ENCODE peak calls at places on chromosomes 16 and 17, in nine cellular contexts. F is RWPE1, M is sigmoid colon, N is breast epithelium, O is HCT116, S is lower leg skin, T is transverse colon, X is adrenal gland, P is ascending aorta. D is an unnamed sample.

GRCh38 chr16:7140899-7141298 is 191.7 kb upstream of the RBFOX1 start:
- DNase-seq in M (no peak), T (no peak), S (no peak), F (no peak), O (no peak), P (no peak), N (no peak), X (no peak), D (no peak)

GRCh38 chr16:27685802-27686201 is 135.9 kb downstream of the KATNIP start:
- DNase-seq in N (no peak), P (no peak), S (no peak), F (no peak), M (no peak), T (peak), O (no peak), X (peak), D (no peak)

GRCh38 chr17:82957961-82958491 is 118.2 kb upstream of the ZNF750 start:
- DNase-seq in M (peak), T (no peak), O (no peak), S (no peak), X (no peak), P (no peak), F (no peak), N (peak), D (no peak)

GRCh38 chr16:84526794-84527485 is 22.5 kb upstream of the MEAK7 start:
- DNase-seq in F (no peak), X (no peak), O (no peak), T (no peak), N (no peak), P (no peak), S (no peak), M (no peak), D (no peak)

GRCh38 chr16:35452471-35452870 is 1993.1 kb downstream of the TP53TG3F start:
- DNase-seq in N (no peak), F (no peak), M (no peak), O (no peak), S (no peak), T (no peak), X (no peak), P (no peak), D (no peak)

GRCh38 chr17:40109471-40109824 is 9.1 kb upstream of the NR1D1 start:
- DNase-seq in X (peak), P (no peak), T (no peak), F (no peak), S (no peak), M (peak), N (no peak), O (no peak), D (no peak)

GRCh38 chr16:8253718-8254117 is 336.6 kb downstream of the TMEM114 start:
- DNase-seq in S (no peak), M (no peak), T (peak), O (no peak), X (no peak), P (no peak), F (no peak), N (no peak), D (no peak)

GRCh38 chr16:16019488-16019887 is 70.1 kb downstream of the ABCC1 start:
- DNase-seq in X (peak), O (peak), T (no peak), S (no peak), P (no peak), M (no peak), N (no peak), F (peak), D (no peak)

GRCh38 chr16:66670691-66671090 is 25.9 kb downstream of the CMTM4 start:
- DNase-seq in S (no peak), O (no peak), P (no peak), M (no peak), N (no peak), T (no peak), F (no peak), X (no peak), D (no peak)

GRCh38 chr16:66416136-66416535 is 11.0 kb upstream of the BEAN1 start:
- DNase-seq in P (no peak), N (no peak), O (no peak), T (no peak), F (no peak), S (no peak), X (no peak), M (no peak), D (no peak)

GRCh38 chr16:88888778-88889387 is 22.4 kb upstream of the PABPN1L start:
- DNase-seq in N (no peak), T (no peak), P (no peak), X (no peak), O (no peak), M (no peak), S (no peak), F (no peak), D (no peak)

GRCh38 chr16:24508614-24509013 is 30.8 kb upstream of the RBBP6 start:
- DNase-seq in S (no peak), X (peak), F (peak), P (peak), T (no peak), O (no peak), N (no peak), M (no peak), D (no peak)

GRCh38 chr17:48328457-48328856 is 101.6 kb downstream of the SKAP1 start:
- DNase-seq in F (no peak), N (no peak), P (no peak), M (no peak), S (no peak), X (no peak), O (no peak), T (no peak), D (no peak)

GRCh38 chr16:69276143-69277115 is 34.7 kb upstream of the VPS4A start:
- DNase-seq in S (peak), P (peak), O (no peak), X (peak), T (peak), F (no peak), N (no peak), M (peak), D (no peak)

GRCh38 chr17:41697122-41697962 is 8.7 kb downstream of the EIF1 start:
- DNase-seq in N (no peak), S (peak), P (no peak), T (peak), O (no peak), X (peak), F (no peak), M (peak), D (no peak)

GRCh38 chr17:42333053-42333452 is 44.8 kb downstream of the STAT5A start:
- DNase-seq in F (no peak), S (no peak), O (no peak), N (no peak), X (no peak), M (no peak), P (no peak), T (no peak), D (no peak)

GRCh38 chr16:85615014-85615851 is 2.1 kb downstream of the GSE1 start:
- DNase-seq in N (peak), X (peak), S (peak), M (no peak), T (peak), F (peak), O (peak), P (no peak), D (peak)

GRCh38 chr17:78343099-78343432 is 16.8 kb downstream of the SOCS3 start:
- DNase-seq in X (peak), P (peak), M (peak), F (peak), T (peak), N (peak), O (peak), S (peak), D (no peak)

GRCh38 chr16:57149391-57149790 is 36.4 kb downstream of the PSME3IP1 start:
- DNase-seq in F (no peak), P (no peak), M (peak), S (no peak), O (no peak), X (no peak), T (no peak), N (no peak), D (no peak)

GRCh38 chr17:28908640-28909098 is 5.8 kb upstream of the DHRS13 start:
- DNase-seq in S (peak), F (peak), X (peak), N (no peak), P (no peak), O (no peak), T (peak), M (peak), D (no peak)

GRCh38 chr17:33674685-33675084 is 381.6 kb upstream of the ASIC2 start:
- DNase-seq in N (peak), P (no peak), O (peak), M (no peak), X (peak), T (peak), S (peak), F (peak), D (no peak)

DNA sequence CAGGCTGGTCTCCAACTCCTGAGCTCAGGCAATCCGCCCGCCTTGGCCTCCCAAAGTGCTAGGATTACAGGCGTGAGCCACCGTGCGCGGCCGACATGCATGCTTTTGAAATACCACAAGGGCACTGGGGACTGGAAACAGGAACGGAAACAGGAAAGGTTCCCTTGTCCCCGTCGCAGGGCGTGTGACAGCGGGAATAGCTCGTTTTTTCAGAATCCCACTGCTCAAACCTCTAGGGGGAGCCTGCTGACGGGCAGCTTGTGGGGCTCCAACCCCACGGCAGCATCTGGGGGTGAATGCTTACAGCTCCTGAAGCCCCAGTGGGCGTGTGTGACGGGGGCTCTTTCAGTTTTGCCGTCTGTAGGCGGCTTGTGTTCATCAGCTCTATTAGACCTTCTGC is 18.8 kb upstream of the ASGR2 start:
- DNase-seq in T (peak), N (no peak), M (no peak), S (no peak), P (no peak), F (no peak), X (peak), O (no peak), D (no peak)
- TF ChIP-seq CTCF in T (no peak), N (no peak), M (no peak), S (no peak), P (peak), F (no peak), X (no peak), O (peak), D (peak)

GRCh38 chr17:1203111-1203966 is 23.6 kb upstream of the ABR start:
- DNase-seq in P (no peak), F (peak), N (no peak), O (no peak), S (peak), T (peak), X (peak), M (peak), D (peak)
- TF ChIP-seq CTCF in P (peak), F (no peak), N (no peak), O (no peak), S (no peak), T (no peak), X (no peak), M (no peak), D (peak)

GRCh38 chr17:74453665-74454196 is 12.7 kb upstream of the CD300A start:
- DNase-seq in N (peak), M (no peak), F (peak), T (no peak), P (peak), O (no peak), X (no peak), S (no peak), D (no peak)
- TF ChIP-seq CTCF in N (no peak), M (no peak), F (no peak), T (peak), P (no peak), O (no peak), X (no peak), S (no peak), D (no peak)

GRCh38 chr16:86809458-86809955 is 231.2 kb downstream of the FOXL1 start:
- DNase-seq in X (no peak), O (no peak), S (no peak), T (no peak), M (no peak), P (no peak), F (peak), N (no peak), D (no peak)
- TF ChIP-seq CTCF in X (no peak), O (no peak), S (no peak), T (no peak), M (no peak), P (no peak), F (no peak), N (no peak), D (no peak)

D was measured in keratinocyte.